ENCODE peak calls at places on chromosomes 4 and X, in four cellular contexts. One of them, this sample, is unnamed.

GRCh38 chr4:84965558-84966381 is 720 bp downstream of the WDFY3 start:
- DNase-seq in activated naive CD4-positive, alpha-beta T cell treated with anti-CD3 and anti-CD28 coated beads, Interleukin-2, amount 10 ng/mL, durations not matched to agents 7 days and 5 days: no peak
- DNase-seq in T-helper 1 cell: no peak
- DNase-seq in adrenal gland: peak
- DNase-seq in this sample: peak

GRCh38 chr4:53541577-53542206 is 49.6 kb downstream of the LNX1 start:
- DNase-seq in adrenal gland: peak
- DNase-seq in T-helper 1 cell: no peak
- DNase-seq in activated naive CD4-positive, alpha-beta T cell treated with anti-CD3 and anti-CD28 coated beads, Interleukin-2, amount 10 ng/mL, durations not matched to agents 7 days and 5 days: no peak
- DNase-seq in this sample: no peak

GRCh38 chrX:102546818-102547493 is 30.4 kb upstream of the TMSB15A start:
- DNase-seq in activated naive CD4-positive, alpha-beta T cell treated with anti-CD3 and anti-CD28 coated beads, Interleukin-2, amount 10 ng/mL, durations not matched to agents 7 days and 5 days: peak
- DNase-seq in adrenal gland: no peak
- DNase-seq in T-helper 1 cell: peak
- DNase-seq in this sample: no peak

GRCh38 chr4:61199869-61200194 is 294 bp upstream of the ADGRL3 start:
- DNase-seq in adrenal gland: no peak
- DNase-seq in activated naive CD4-positive, alpha-beta T cell treated with anti-CD3 and anti-CD28 coated beads, Interleukin-2, amount 10 ng/mL, durations not matched to agents 7 days and 5 days: no peak
- DNase-seq in T-helper 1 cell: no peak
- DNase-seq in this sample: no peak

GRCh38 chrX:149682031-149682430 is 29.8 kb upstream of the MAGEA11 start:
- DNase-seq in adrenal gland: no peak
- DNase-seq in T-helper 1 cell: no peak
- DNase-seq in activated naive CD4-positive, alpha-beta T cell treated with anti-CD3 and anti-CD28 coated beads, Interleukin-2, amount 10 ng/mL, durations not matched to agents 7 days and 5 days: no peak
- DNase-seq in this sample: no peak

GRCh38 chr4:189124149-189124758 is 816.4 kb upstream of the FRG1 start:
- DNase-seq in adrenal gland: peak
- DNase-seq in T-helper 1 cell: no peak
- DNase-seq in activated naive CD4-positive, alpha-beta T cell treated with anti-CD3 and anti-CD28 coated beads, Interleukin-2, amount 10 ng/mL, durations not matched to agents 7 days and 5 days: no peak
- DNase-seq in this sample: peak

GRCh38 chr4:13535708-13536361 is 8.5 kb downstream of the NKX3-2 start:
- DNase-seq in adrenal gland: no peak
- DNase-seq in T-helper 1 cell: no peak
- DNase-seq in activated naive CD4-positive, alpha-beta T cell treated with anti-CD3 and anti-CD28 coated beads, Interleukin-2, amount 10 ng/mL, durations not matched to agents 7 days and 5 days: no peak
- DNase-seq in this sample: no peak

GRCh38 chr4:72112514-72113156 is 80.8 kb downstream of the NPFFR2 start:
- DNase-seq in adrenal gland: no peak
- DNase-seq in activated naive CD4-positive, alpha-beta T cell treated with anti-CD3 and anti-CD28 coated beads, Interleukin-2, amount 10 ng/mL, durations not matched to agents 7 days and 5 days: no peak
- DNase-seq in T-helper 1 cell: no peak
- DNase-seq in this sample: peak

GRCh38 chr4:100742045-100742444 is 224.2 kb upstream of the EMCN start:
- DNase-seq in activated naive CD4-positive, alpha-beta T cell treated with anti-CD3 and anti-CD28 coated beads, Interleukin-2, amount 10 ng/mL, durations not matched to agents 7 days and 5 days: no peak
- DNase-seq in T-helper 1 cell: no peak
- DNase-seq in adrenal gland: no peak
- DNase-seq in this sample: peak